ENCODE peak calls at places on chromosomes 6 and 20, in eight cellular contexts. K is nephron progenitor cell, M is RWPE1, B is astrocyte, Z is lower leg skin, P is upper lobe of right lung, R is OCI-LY7, X is heart right ventricle. N is an unnamed sample.

GRCh38 chr6:168221000-168221399 is 98.6 kb downstream of the DACT2 start:
- DNase-seq in R (peak), P (no peak), B (no peak), X (no peak), Z (no peak), K (no peak), M (no peak), N (no peak)

GRCh38 chr6:72770959-72771358 is 149.1 kb downstream of the KCNQ5 start:
- DNase-seq in R (no peak), P (no peak), M (no peak), X (no peak), K (no peak), B (no peak), Z (no peak), N (no peak)

GRCh38 chr6:107590378-107590777 is 100.5 kb downstream of the SOBP start:
- DNase-seq in P (no peak), Z (no peak), B (no peak), X (no peak), R (no peak), K (no peak), M (no peak), N (no peak)

GRCh38 chr20:24933266-24933908 is 15.7 kb upstream of the CST7 start:
- DNase-seq in P (peak), Z (peak), M (no peak), B (no peak), K (no peak), X (no peak), R (no peak), N (no peak)

GRCh38 chr20:44633187-44633851 is 18.2 kb downstream of the ADA start:
- DNase-seq in P (no peak), X (no peak), M (no peak), B (no peak), K (no peak), Z (no peak), R (no peak), N (no peak)

GRCh38 chr20:19560876-19561480 is 197.1 kb upstream of the RIN2 start:
- DNase-seq in M (no peak), K (no peak), B (no peak), P (no peak), R (no peak), Z (no peak), X (no peak), N (no peak)

GRCh38 chr20:11581271-11581670 is 336.4 kb upstream of the BTBD3 start:
- DNase-seq in M (no peak), R (no peak), K (no peak), P (no peak), Z (no peak), B (no peak), X (no peak), N (no peak)

GRCh38 chr6:137652961-137653697 is 158.9 kb upstream of the OLIG3 start:
- DNase-seq in X (no peak), Z (no peak), P (no peak), B (no peak), K (no peak), M (no peak), R (no peak), N (no peak)

GRCh38 chr20:4060054-4060795 is 44.9 kb upstream of the RNF24 start:
- DNase-seq in R (no peak), X (peak), K (no peak), P (peak), B (no peak), M (no peak), Z (no peak), N (no peak)

GRCh38 chr6:127267742-127268588 is 1.3 kb downstream of the RNF146 start:
- DNase-seq in P (no peak), M (peak), K (no peak), X (no peak), R (peak), B (no peak), Z (no peak), N (no peak)

GRCh38 chr6:37781788-37782187 is 37.7 kb upstream of the ZFAND3 start:
- DNase-seq in Z (no peak), K (no peak), B (no peak), R (no peak), P (no peak), M (no peak), X (no peak), N (no peak)

GRCh38 chr20:58309607-58310290 is at the start of gene RAB22A:
- DNase-seq in Z (peak), R (peak), P (peak), X (peak), K (peak), M (peak), B (peak), N (peak)

GRCh38 chr6:36853325-36853724 is 14.1 kb upstream of the CPNE5 start:
- DNase-seq in P (no peak), M (peak), B (peak), Z (peak), R (no peak), X (no peak), K (no peak), N (no peak)

GRCh38 chr6:11770546-11771466 is 7.8 kb downstream of the ADTRP start:
- DNase-seq in R (no peak), P (peak), M (peak), K (peak), X (peak), Z (peak), B (peak), N (no peak)

GRCh38 chr6:108438918-108439317 is 121.8 kb upstream of the FOXO3 start:
- DNase-seq in M (no peak), B (peak), K (no peak), X (no peak), P (no peak), Z (no peak), R (no peak), N (no peak)

GRCh38 chr6:4693158-4693557 is 83.0 kb upstream of the CDYL start:
- DNase-seq in M (no peak), Z (no peak), R (no peak), X (no peak), B (no peak), K (no peak), P (no peak), N (no peak)

GRCh38 chr20:59004763-59005522 is 2.1 kb downstream of the CTSZ start:
- DNase-seq in K (no peak), Z (peak), M (no peak), B (no peak), R (peak), P (peak), X (peak), N (no peak)

GRCh38 chr6:91538622-91539021 is 951.8 kb upstream of the MAP3K7 start:
- DNase-seq in P (no peak), M (no peak), Z (no peak), B (no peak), R (no peak), K (no peak), X (no peak), N (no peak)

GRCh38 chr6:150751296-150751695 is 114.2 kb upstream of the MTHFD1L start:
- DNase-seq in P (no peak), M (no peak), B (peak), R (no peak), K (no peak), X (no peak), Z (no peak), N (no peak)

DNA sequence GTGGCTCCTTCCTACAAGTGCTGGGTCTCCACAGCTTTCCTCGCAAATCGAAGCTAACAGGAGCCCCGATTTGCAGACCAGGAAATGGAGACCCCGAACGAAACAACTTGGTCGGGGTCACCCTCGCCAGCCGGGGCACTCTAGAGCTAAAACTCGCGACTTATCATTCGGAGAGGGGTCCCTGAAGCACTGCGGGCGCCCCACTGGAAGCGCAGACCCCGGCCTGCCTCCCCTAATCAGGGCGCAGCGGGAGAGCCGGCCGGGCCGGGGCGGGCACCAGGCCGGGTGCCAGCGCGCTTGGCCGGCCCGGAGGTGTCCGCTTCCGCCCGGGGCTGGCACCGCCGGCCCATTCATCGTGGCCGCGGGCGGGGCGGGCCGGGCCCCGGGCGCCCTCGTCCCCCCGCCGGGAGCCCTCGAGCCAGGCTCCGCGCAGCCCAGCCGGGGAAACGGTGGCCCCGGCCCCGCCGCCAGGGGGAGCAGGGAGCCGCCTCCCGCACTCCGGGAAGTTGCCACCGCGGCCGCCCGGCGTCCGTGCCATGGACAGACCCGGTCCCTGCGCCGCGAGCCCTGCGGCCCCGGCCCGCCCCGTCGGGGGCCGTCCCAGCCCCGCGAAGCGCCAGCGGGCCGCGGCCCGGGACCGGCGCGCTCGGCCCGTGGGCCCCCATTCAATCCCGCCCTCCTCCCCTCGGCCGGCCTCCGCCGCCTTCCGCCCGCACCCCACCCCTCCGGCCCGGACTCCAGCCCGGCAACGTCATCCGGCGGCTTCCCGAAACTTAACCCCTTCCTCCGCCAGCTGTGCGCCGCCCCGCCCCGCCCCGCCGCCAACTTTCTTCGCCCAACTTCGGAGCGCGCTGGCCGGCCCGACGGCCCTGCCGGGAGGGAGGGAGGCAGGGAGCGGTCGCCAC is 954 bp downstream of the RRBP1 start:
- DNase-seq in R (peak), B (peak), K (peak), P (peak), X (peak), Z (peak), M (peak), N (peak)
- TF ChIP-seq CTCF in R (no peak), B (peak), K (no peak), P (peak), X (peak), Z (no peak), M (peak), N (peak)

GRCh38 chr6:79810153-79810806 is 137.1 kb downstream of the ELOVL4 start:
- DNase-seq in K (peak), R (no peak), Z (no peak), M (no peak), P (no peak), X (no peak), B (no peak), N (no peak)

GRCh38 chr6:79813143-79813542 is 134.2 kb downstream of the ELOVL4 start:
- DNase-seq in M (no peak), K (no peak), P (no peak), Z (no peak), X (no peak), B (no peak), R (no peak), N (no peak)

GRCh38 chr6:79810878-79811277 is 136.5 kb downstream of the ELOVL4 start:
- DNase-seq in P (no peak), K (no peak), R (no peak), Z (no peak), B (no peak), M (no peak), X (no peak), N (no peak)

GRCh38 chr6:79812195-79812594 is 135.2 kb downstream of the ELOVL4 start:
- DNase-seq in X (no peak), K (no peak), M (no peak), R (no peak), P (no peak), B (no peak), Z (no peak), N (no peak)

GRCh38 chr6:79813854-79814477 is 133.4 kb downstream of the ELOVL4 start:
- DNase-seq in X (peak), B (peak), M (peak), P (no peak), Z (peak), R (peak), K (peak), N (no peak)
- TF ChIP-seq CTCF in X (peak), B (peak), M (peak), P (peak), Z (no peak), R (peak), K (peak), N (peak)

DNA sequence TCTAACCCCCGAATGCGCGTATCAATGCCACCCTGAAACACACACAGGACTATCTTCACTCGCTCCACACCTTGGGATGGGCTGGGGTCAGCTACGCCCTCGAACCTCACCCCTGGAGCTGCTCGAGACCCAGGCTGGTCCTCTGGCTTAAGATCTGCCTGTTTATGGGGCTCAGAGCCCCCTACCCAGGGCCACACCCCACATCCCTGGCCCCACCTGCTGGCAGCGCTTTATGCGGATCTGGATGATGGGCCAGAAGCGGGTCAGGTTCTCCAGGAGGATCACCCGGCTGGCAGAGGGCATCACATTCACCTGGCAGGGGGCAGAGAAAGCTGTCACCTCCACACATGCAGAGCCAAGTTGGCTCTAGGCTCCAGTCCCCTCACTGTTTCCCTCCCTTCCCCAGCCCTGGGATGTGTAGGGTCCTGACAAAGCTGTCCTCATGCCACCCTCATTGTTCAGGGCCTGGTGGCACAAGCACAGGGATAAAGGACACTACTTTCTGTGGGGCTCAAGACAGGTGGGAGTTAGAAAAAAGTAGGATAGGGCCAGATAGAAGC is 8.2 kb downstream of the CUL7 start:
- DNase-seq in Z (no peak), B (no peak), M (no peak), X (no peak), R (no peak), K (no peak), P (no peak), N (no peak)
- TF ChIP-seq CTCF in Z (no peak), B (no peak), M (no peak), X (no peak), R (no peak), K (no peak), P (no peak), N (no peak)

GRCh38 chr20:38290829-38291581 is 13.0 kb upstream of the BPI start:
- DNase-seq in M (peak), B (peak), Z (no peak), P (no peak), R (no peak), K (peak), X (peak), N (no peak)

GRCh38 chr20:38293490-38294333 is 10.2 kb upstream of the BPI start:
- DNase-seq in K (no peak), M (no peak), X (no peak), P (no peak), B (peak), Z (no peak), R (no peak), N (no peak)

GRCh38 chr20:38291961-38292360 is 12.0 kb upstream of the BPI start:
- DNase-seq in Z (no peak), R (no peak), B (no peak), P (no peak), K (no peak), M (no peak), X (no peak), N (no peak)

GRCh38 chr20:38294334-38294592 is 9.7 kb upstream of the BPI start:
- DNase-seq in M (no peak), X (no peak), R (no peak), Z (no peak), B (no peak), K (no peak), P (no peak), N (no peak)

GRCh38 chr20:38291582-38291918 is 12.4 kb upstream of the BPI start:
- DNase-seq in B (no peak), P (no peak), Z (no peak), M (no peak), R (no peak), K (no peak), X (no peak), N (no peak)
- TF ChIP-seq CTCF in B (no peak), P (no peak), Z (no peak), M (no peak), R (peak), K (no peak), X (no peak), N (no peak)

DNA sequence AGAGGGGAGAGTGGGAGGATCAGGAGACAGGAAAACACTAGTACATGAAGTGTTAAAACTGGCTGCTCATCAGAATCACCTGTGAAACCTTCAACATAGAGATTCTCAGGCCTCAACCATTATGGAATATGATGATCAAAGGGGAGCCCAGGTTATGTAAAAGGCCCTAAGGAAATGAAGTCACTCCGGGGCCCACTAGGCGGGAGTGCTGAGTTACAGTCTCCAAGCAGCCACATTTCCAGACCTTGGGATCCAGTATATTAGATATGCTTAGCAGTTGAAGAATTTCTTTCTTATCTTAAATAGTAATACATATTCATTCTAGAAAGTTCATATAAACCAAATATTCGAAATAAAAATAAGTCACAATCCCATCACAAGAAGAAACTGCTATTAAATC is 476.3 kb downstream of the PRKN start:
- DNase-seq in B (no peak), X (no peak), K (no peak), M (no peak), P (no peak), Z (no peak), R (no peak), N (no peak)
- TF ChIP-seq CTCF in B (no peak), X (no peak), K (peak), M (no peak), P (no peak), Z (no peak), R (no peak), N (no peak)

GRCh38 chr6:87277123-87277522 is 45.3 kb upstream of the SMIM8 start:
- DNase-seq in K (no peak), P (no peak), Z (no peak), M (no peak), B (no peak), X (no peak), R (peak), N (no peak)
- TF ChIP-seq CTCF in K (no peak), P (no peak), Z (no peak), M (no peak), B (peak), X (no peak), R (peak), N (peak)